ENCODE peak calls at places on chromosomes 7 and 10, in four cellular contexts. G is SK-N-SH, S is tibial nerve, N is heart right ventricle. W is an unnamed sample.

GRCh38 chr7:111647881-111648280 is 85.6 kb upstream of the IMMP2L start:
- DNase-seq in N (no peak), S (no peak), G (no peak), W (no peak)

GRCh38 chr10:91944880-91945630 is 21.5 kb downstream of the BTAF1 start:
- DNase-seq in N (no peak), G (no peak), S (no peak), W (no peak)

GRCh38 chr7:38409524-38409923 is 136.1 kb upstream of the TARP start:
- DNase-seq in G (no peak), N (no peak), S (no peak), W (no peak)

GRCh38 chr10:101880190-101880573 is 36.6 kb upstream of the KCNIP2 start:
- DNase-seq in S (no peak), G (no peak), N (no peak), W (no peak)

GRCh38 chr10:553233-553632 is 136.2 kb downstream of the DIP2C start:
- DNase-seq in S (no peak), G (no peak), N (no peak), W (peak; percentile 10)

GRCh38 chr7:7573701-7574100 is 7.0 kb downstream of the MIOS start:
- DNase-seq in N (no peak), G (no peak), S (no peak), W (no peak)

GRCh38 chr7:129730159-129730558 is 118.6 kb downstream of the NRF1 start:
- DNase-seq in N (no peak), G (no peak), S (no peak), W (no peak)

GRCh38 chr7:7996568-7996967 is 28.0 kb downstream of the GLCCI1 start:
- DNase-seq in N (no peak), G (no peak), S (no peak), W (no peak)

GRCh38 chr10:112663181-112663879 is 216.3 kb downstream of the VTI1A start:
- DNase-seq in S (no peak), N (no peak), G (no peak), W (no peak)

GRCh38 chr7:108413782-108414492 is 42.3 kb downstream of the NRCAM start:
- DNase-seq in N (no peak), G (no peak), S (no peak), W (no peak)

GRCh38 chr10:28679941-28680752 is 2.8 kb downstream of the BAMBI start:
- DNase-seq in S (no peak), G (peak; percentile 37), N (no peak), W (no peak)

GRCh38 chr7:92609921-92610518 is 19.8 kb upstream of the FAM133B start:
- DNase-seq in G (peak; percentile 43), N (no peak), S (no peak), W (no peak)

GRCh38 chr10:49173201-49173772 is 14.9 kb downstream of the TMEM273 start:
- DNase-seq in N (no peak), G (no peak), S (no peak), W (no peak)

GRCh38 chr7:77833136-77833535 is 34.6 kb downstream of the PHTF2 start:
- DNase-seq in N (no peak), G (no peak), S (no peak), W (no peak)

GRCh38 chr10:99449023-99449422 is 18.6 kb upstream of the GOT1 start:
- DNase-seq in N (no peak), S (no peak), G (no peak), W (no peak)

GRCh38 chr10:79021948-79022499 is 46.7 kb upstream of the ZMIZ1 start:
- DNase-seq in G (no peak), N (no peak), S (no peak), W (no peak)

GRCh38 chr10:132395704-132396494 is 1.1 kb upstream of the PWWP2B start:
- DNase-seq in S (peak; percentile 48), G (peak; percentile 73), N (peak; percentile 79), W (peak; percentile 87)

GRCh38 chr7:67364441-67365017 is 367.9 kb downstream of the TYW1 start:
- DNase-seq in S (no peak), G (no peak), N (no peak), W (no peak)

GRCh38 chr10:132850246-132850645 is 64.3 kb upstream of the NKX6-2 start:
- DNase-seq in G (no peak), S (no peak), N (no peak), W (peak; percentile 24)

GRCh38 chr7:141646826-141647480 is 55.0 kb downstream of the DENND11 start:
- DNase-seq in N (no peak), S (no peak), G (no peak), W (no peak)

GRCh38 chr7:27082171-27082570 is 13.6 kb downstream of the HOXA1 start:
- DNase-seq in S (no peak), N (no peak), G (no peak), W (no peak)

GRCh38 chr7:154532771-154533170 is 470.2 kb downstream of the PAXIP1 start:
- DNase-seq in N (no peak), S (no peak), G (no peak), W (no peak)

GRCh38 chr7:8379264-8379663 is 54.1 kb upstream of the NXPH1 start:
- DNase-seq in G (peak; percentile 22), N (no peak), S (no peak), W (no peak)

GRCh38 chr10:96292971-96293909 is 11.0 kb upstream of the DNTT start:
- DNase-seq in N (peak; percentile 15), S (no peak), G (peak; percentile 36), W (no peak)

GRCh38 chr10:127715782-127716378 is 21.1 kb upstream of the FOXI2 start:
- DNase-seq in N (no peak), S (no peak), G (peak; percentile 32), W (no peak)

GRCh38 chr7:20958474-20958873 is 171.8 kb upstream of the SP8 start:
- DNase-seq in G (no peak), S (no peak), N (no peak), W (no peak)

GRCh38 chr7:79719216-79719615 is 265.7 kb upstream of the MAGI2 start:
- DNase-seq in S (no peak), N (no peak), G (no peak), W (no peak)

GRCh38 chr7:30555525-30555924 is 39.2 kb upstream of the GARS1 start:
- DNase-seq in S (no peak), N (no peak), G (no peak), W (no peak)

GRCh38 chr7:30559566-30559965 is 35.1 kb upstream of the GARS1 start:
- DNase-seq in G (no peak), S (no peak), N (no peak), W (no peak)

GRCh38 chr7:30553141-30553540 is 41.5 kb upstream of the GARS1 start:
- DNase-seq in N (no peak), G (no peak), S (no peak), W (no peak)

GRCh38 chr7:30561389-30561788 is 33.3 kb upstream of the GARS1 start:
- DNase-seq in S (peak; percentile 16), G (no peak), N (no peak), W (no peak)

DNA sequence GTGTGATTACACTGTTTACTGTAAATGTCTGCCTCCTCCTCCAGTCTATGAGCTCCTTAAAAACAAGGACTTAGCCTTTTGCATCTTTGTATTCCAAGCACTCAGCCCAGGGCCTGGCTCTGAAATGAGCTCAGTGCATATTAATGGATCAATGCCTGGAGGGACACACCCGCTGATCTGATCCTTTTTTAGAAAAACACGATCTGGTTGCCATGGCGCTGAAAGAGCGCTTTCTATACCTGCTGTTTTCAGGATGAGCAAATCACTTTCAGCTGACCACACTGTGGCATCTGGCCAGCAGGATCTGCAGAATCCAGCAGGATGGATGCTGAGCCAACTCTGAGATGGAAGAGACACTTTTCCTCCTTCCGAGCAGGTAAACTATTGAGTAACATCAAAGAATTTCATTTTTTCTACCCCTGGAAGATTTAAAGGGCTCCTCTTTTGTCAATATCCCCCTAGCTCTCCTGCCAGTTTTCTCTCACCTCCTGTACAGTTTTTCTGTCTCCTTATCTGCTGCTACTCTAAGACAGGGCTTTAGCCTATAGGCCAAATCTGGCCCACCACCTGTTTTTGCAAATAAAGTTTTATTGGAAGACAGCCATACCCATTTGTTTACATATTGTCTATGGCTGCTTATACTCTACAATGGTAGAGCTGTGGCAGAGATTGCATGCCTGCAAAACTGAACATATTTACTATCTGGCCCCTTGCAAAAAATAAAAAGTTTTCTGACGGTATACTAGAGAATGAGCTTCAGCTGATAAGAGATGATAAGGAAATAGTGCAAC is 37.6 kb upstream of the GARS1 start:
- DNase-seq in N (no peak), S (no peak), G (no peak), W (no peak)
- H3K27ac ChIP-seq in N (no peak overlapping the region), S (no peak overlapping the region), G (no peak overlapping the region), W (no peak overlapping the region)

DNA sequence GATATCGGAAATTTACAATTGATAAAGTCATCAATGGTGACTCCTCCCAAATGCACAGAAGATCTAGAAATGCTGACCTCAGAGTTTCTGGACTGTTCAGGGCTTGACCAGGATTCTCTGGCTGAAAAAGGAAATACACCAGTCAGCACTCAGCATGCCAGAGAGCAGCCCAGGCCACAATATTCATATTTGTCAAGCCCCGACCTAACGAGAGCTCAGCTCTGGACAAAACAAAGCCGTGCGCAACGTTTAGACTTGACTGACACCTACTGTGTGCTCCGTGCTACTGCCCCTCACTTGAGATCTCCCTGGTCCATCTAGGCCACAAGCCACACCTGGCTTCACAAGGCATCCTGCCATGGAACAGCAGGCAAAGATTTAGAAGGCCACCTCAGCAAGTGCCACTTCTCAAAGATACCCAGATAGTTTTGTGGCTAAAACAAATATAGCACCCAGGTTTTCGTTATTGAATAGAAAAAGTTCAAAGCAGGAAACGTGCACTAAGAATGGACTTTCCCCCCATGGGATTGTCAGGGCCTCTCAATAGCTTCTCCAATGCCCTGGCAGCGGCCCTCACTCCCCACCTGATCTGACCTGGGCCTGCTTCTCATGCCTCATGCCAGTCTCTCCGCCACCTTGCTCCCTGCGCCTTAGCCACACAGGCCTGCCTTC is 218.3 kb downstream of the FAM107B start:
- DNase-seq in S (no peak), N (no peak), G (no peak), W (no peak)
- H3K27ac ChIP-seq in S (peak overlapping the region; percentile 67), N (no peak overlapping the region), G (no peak overlapping the region), W (peak overlapping the region; percentile 90)

GRCh38 chr7:100584677-100585510 is 1.0 kb downstream of the LRCH4 start:
- DNase-seq in N (peak; percentile 69), S (no peak), G (peak; percentile 67), W (peak; percentile 43)

GRCh38 chr7:100582650-100583049 is 3.3 kb downstream of the LRCH4 start:
- DNase-seq in G (no peak), N (no peak), S (no peak), W (no peak)

GRCh38 chr7:100582041-100582579 is 3.8 kb downstream of the LRCH4 start:
- DNase-seq in S (no peak), G (no peak), N (no peak), W (peak; percentile 86)

GRCh38 chr7:100584046-100584676 is 1.8 kb downstream of the LRCH4 start:
- DNase-seq in G (no peak), S (no peak), N (peak; percentile 39), W (no peak)

GRCh38 chr7:100583132-100584045 is 2.5 kb downstream of the LRCH4 start:
- DNase-seq in N (peak; percentile 68), S (peak; percentile 58), G (no peak), W (peak; percentile 61)
- H3K27ac ChIP-seq in N (peak overlapping the region; percentile 98), S (peak overlapping the region; percentile 95), G (no peak overlapping the region), W (peak overlapping the region; percentile 99)

DNA sequence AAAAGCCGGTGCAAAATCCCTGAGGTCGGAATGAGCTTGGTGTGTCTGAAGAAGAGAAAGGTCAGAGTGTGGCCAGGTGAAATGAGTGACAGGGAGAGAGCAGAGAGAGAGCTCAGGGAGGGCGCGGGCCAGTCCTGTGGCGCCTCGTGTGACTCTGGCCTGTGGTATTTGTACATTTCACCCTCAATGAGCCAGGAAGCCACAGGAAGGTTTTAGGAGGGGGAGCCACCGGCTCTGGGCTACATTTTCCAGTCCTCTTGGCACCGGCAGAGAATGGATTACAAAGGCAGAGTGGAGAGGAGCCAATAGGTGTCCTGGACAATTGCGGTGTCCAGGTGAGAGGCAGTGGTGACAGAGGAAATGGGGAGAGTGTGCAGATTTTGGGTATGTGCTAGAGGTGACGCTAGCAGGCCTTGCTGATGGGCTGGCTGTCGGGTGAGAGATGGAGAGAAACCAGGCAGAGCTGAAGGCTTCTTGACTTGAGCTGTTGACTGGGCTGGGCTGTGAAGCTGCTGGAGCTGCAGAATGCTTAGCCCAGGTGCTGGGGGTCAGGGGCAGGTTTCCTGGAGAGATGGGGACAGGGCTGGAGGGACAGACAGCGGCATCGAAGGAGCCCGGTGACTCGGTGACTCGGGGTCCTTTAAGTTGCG is 38.1 kb downstream of the COL13A1 start:
- DNase-seq in G (peak; percentile 40), N (no peak), S (no peak), W (no peak)
- H3K27ac ChIP-seq in G (peak overlapping the region; percentile 49), N (no peak overlapping the region), S (no peak overlapping the region), W (no peak overlapping the region)